ENCODE peak calls at places on chromosomes 2 and 18, in seven cellular contexts. Y is neural progenitor cell, C is IMR-90, W is HCT116, D is PC-3, L is astrocyte, X is PC-9. Q is an unnamed sample. For H3K36me3, the result is how much of the 10 kb centered on the place peaks cover.

GRCh38 chr2:240558229-240558885 is 569 bp upstream of the ANKMY1 start:
- DNase-seq in Y (peak), C (no peak), W (no peak), D (no peak), L (no peak), X (no peak), Q (no peak)

GRCh38 chr2:1266311-1266710 is 147.0 kb upstream of the TPO start:
- DNase-seq in Y (peak), C (no peak), W (no peak), D (no peak), L (no peak), X (no peak), Q (no peak)

GRCh38 chr2:111702119-111702808 is 181.7 kb downstream of the ANAPC1 start:
- DNase-seq in Y (peak), C (peak), W (peak), D (peak), L (peak), X (peak), Q (peak)

GRCh38 chr18:25057491-25058050 is 294.4 kb downstream of the ZNF521 start:
- DNase-seq in Y (no peak), C (no peak), W (no peak), D (no peak), L (no peak), X (no peak), Q (no peak)

GRCh38 chr2:239400000-239400831 is 604 bp downstream of the HDAC4 start:
- DNase-seq in Y (peak), C (peak), W (no peak), D (peak), L (no peak), X (peak), Q (peak)

GRCh38 chr2:188629890-188630483 is 338.3 kb downstream of the GULP1 start:
- DNase-seq in Y (peak), C (peak), W (no peak), D (no peak), L (peak), X (peak), Q (no peak)

GRCh38 chr2:200453853-200454524 is 55.9 kb downstream of the KCTD18 start:
- DNase-seq in Y (no peak), C (no peak), W (no peak), D (no peak), L (no peak), X (no peak), Q (no peak)

GRCh38 chr2:206611736-206612135 is 30.6 kb upstream of the FAM237A start:
- DNase-seq in Y (peak), C (no peak), W (no peak), D (peak), L (no peak), X (no peak), Q (no peak)

GRCh38 chr2:39023649-39024048 is 97.2 kb downstream of the SOS1 start:
- DNase-seq in Y (no peak), C (no peak), W (no peak), D (no peak), L (no peak), X (no peak), Q (no peak)

GRCh38 chr2:164260506-164260905 is 360.8 kb downstream of the GRB14 start:
- DNase-seq in Y (no peak), C (no peak), W (no peak), D (no peak), L (peak), X (no peak), Q (no peak)

GRCh38 chr2:2245500-2245899 is 85.6 kb downstream of the MYT1L start:
- DNase-seq in Y (no peak), C (no peak), W (no peak), D (no peak), L (no peak), X (no peak), Q (no peak)

GRCh38 chr2:27809761-27810241 is 38.3 kb downstream of the MRPL33 start:
- DNase-seq in Y (no peak), C (peak), W (no peak), D (peak), L (peak), X (no peak), Q (no peak)

GRCh38 chr2:43223412-43224040 is 2.9 kb downstream of the ZFP36L2 start:
- DNase-seq in Y (no peak), C (peak), W (no peak), D (peak), L (peak), X (no peak), Q (peak)

GRCh38 chr2:162465430-162465829 is 121.5 kb downstream of the GCA start:
- DNase-seq in Y (no peak), C (no peak), W (no peak), D (peak), L (no peak), X (no peak), Q (no peak)

GRCh38 chr2:226683196-226683595 is 116.4 kb downstream of the IRS1 start:
- DNase-seq in Y (no peak), C (peak), W (no peak), D (peak), L (peak), X (no peak), Q (no peak)

GRCh38 chr2:12102679-12103078 is 356.2 kb downstream of the LPIN1 start:
- DNase-seq in Y (no peak), C (no peak), W (no peak), D (no peak), L (no peak), X (no peak), Q (no peak)

GRCh38 chr2:239959059-239959971 is 65.8 kb downstream of the NDUFA10 start:
- DNase-seq in Y (no peak), C (peak), W (no peak), D (no peak), L (peak), X (no peak), Q (no peak)

GRCh38 chr18:58417752-58418151 is 211.1 kb downstream of the ALPK2 start:
- DNase-seq in Y (no peak), C (peak), W (no peak), D (peak), L (peak), X (peak), Q (no peak)

GRCh38 chr2:151841025-151841424 is 12.8 kb upstream of the ARL5A start:
- DNase-seq in Y (no peak), C (no peak), W (no peak), D (no peak), L (no peak), X (no peak), Q (no peak)

GRCh38 chr2:74618410-74619083 is 29.6 kb downstream of the M1AP start:
- DNase-seq in Y (no peak), C (no peak), W (no peak), D (no peak), L (no peak), X (no peak), Q (no peak)

GRCh38 chr2:217875138-217875537 is 127.7 kb downstream of the TNS1 start:
- DNase-seq in Y (no peak), C (no peak), W (no peak), D (no peak), L (no peak), X (no peak), Q (no peak)

GRCh38 chr2:26325851-26326250 is 20.1 kb upstream of the SELENOI start:
- DNase-seq in Y (no peak), C (peak), W (no peak), D (peak), L (peak), X (no peak), Q (no peak)

GRCh38 chr2:113309655-113310387 is 31.1 kb upstream of the PAX8 start:
- DNase-seq in Y (no peak), C (peak), W (no peak), D (no peak), L (no peak), X (no peak), Q (no peak)

GRCh38 chr18:28961669-28962228 is 784.8 kb upstream of the CDH2 start:
- DNase-seq in Y (peak), C (peak), W (peak), D (peak), L (no peak), X (no peak), Q (peak)

GRCh38 chr2:216394888-216395287 is 17.4 kb upstream of the SMARCAL1 start:
- DNase-seq in Y (no peak), C (no peak), W (no peak), D (no peak), L (no peak), X (no peak), Q (no peak)

GRCh38 chr2:226760412-226761194 is 39.0 kb downstream of the IRS1 start:
- DNase-seq in Y (no peak), C (peak), W (peak), D (peak), L (peak), X (peak), Q (no peak)

GRCh38 chr2:64404002-64404731 is 49.8 kb upstream of the LGALSL start:
- DNase-seq in Y (peak), C (peak), W (no peak), D (peak), L (peak), X (no peak), Q (no peak)

GRCh38 chr2:115165529-115166109 is 723.2 kb downstream of the DPP10 start:
- DNase-seq in Y (peak), C (peak), W (no peak), D (peak), L (peak), X (peak), Q (peak)

GRCh38 chr2:200156140-200156858 is 150.2 kb upstream of the SPATS2L start:
- DNase-seq in Y (no peak), C (peak), W (no peak), D (peak), L (peak), X (peak), Q (no peak)

GRCh38 chr18:22704627-22704918 is 228.6 kb upstream of the RBBP8 start:
- DNase-seq in Y (no peak), C (no peak), W (no peak), D (no peak), L (no peak), X (no peak), Q (no peak)

GRCh38 chr2:211368467-211368866 is 812.1 kb downstream of the CPS1 start:
- DNase-seq in Y (no peak), C (no peak), W (no peak), D (no peak), L (no peak), X (no peak), Q (peak)

GRCh38 chr2:211367252-211367651 is 810.9 kb downstream of the CPS1 start:
- DNase-seq in Y (no peak), C (no peak), W (no peak), D (no peak), L (no peak), X (no peak), Q (no peak)

GRCh38 chr2:211361383-211361782 is 805.0 kb downstream of the CPS1 start:
- DNase-seq in Y (no peak), C (no peak), W (no peak), D (no peak), L (no peak), X (no peak), Q (no peak)

GRCh38 chr2:211367711-211368110 is 811.3 kb downstream of the CPS1 start:
- DNase-seq in Y (no peak), C (no peak), W (no peak), D (peak), L (peak), X (no peak), Q (peak)

DNA sequence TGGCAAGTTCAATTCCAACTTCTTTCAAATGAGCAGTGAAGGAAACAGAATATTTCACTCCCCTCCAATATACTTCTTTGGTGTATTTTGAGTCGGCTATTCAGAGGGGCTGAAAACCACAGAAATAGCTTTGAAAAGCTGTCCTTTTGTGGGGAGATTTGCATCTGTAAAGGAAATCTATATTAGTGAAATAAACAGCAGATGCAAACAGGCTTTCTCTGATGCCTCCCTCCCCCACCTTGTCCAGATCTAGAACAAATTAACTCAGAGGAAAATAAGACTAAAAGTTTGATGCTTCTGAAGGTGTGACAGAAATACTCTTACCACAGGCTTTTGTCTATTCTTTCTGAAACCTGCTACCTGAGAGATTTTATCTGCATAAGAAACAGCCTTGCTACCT is 808.5 kb downstream of the CPS1 start:
- DNase-seq in Y (no peak), C (no peak), W (no peak), D (no peak), L (no peak), X (no peak), Q (peak)
- H3K36me3 ChIP-seq in Y (under half), C (under half), W (under half), D (under half), L (under half), X (under half), Q (under half)

GRCh38 chr2:238286095-238286494 is 2.3 kb downstream of the PER2 start:
- DNase-seq in Y (no peak), C (no peak), W (no peak), D (no peak), L (no peak), X (no peak), Q (no peak)
- H3K4me2 ChIP-seq in Y (peak), C (no peak), W (no peak), D (peak), L (peak), X (peak), Q (no peak)

GRCh38 chr2:172137109-172137508 is 34.4 kb upstream of the DLX2 start:
- DNase-seq in Y (no peak), C (no peak), W (no peak), D (no peak), L (no peak), X (no peak), Q (no peak)

GRCh38 chr2:172137943-172138342 is 35.2 kb upstream of the DLX2 start:
- DNase-seq in Y (no peak), C (no peak), W (no peak), D (no peak), L (no peak), X (no peak), Q (no peak)

GRCh38 chr2:172131713-172132555 is 29.2 kb upstream of the DLX2 start:
- DNase-seq in Y (peak), C (no peak), W (no peak), D (no peak), L (no peak), X (no peak), Q (no peak)

GRCh38 chr2:172135446-172135845 is 32.7 kb upstream of the DLX2 start:
- DNase-seq in Y (no peak), C (no peak), W (no peak), D (no peak), L (no peak), X (no peak), Q (no peak)

GRCh38 chr2:172134270-172134669 is 31.6 kb upstream of the DLX2 start:
- DNase-seq in Y (no peak), C (no peak), W (no peak), D (no peak), L (no peak), X (no peak), Q (no peak)
- TF ChIP-seq CTCF in Y (no peak), C (no peak), W (no peak), D (no peak), L (no peak), X (peak), Q (no peak)

GRCh38 chr2:3399829-3400228 is 20.3 kb downstream of the TRAPPC12 start:
- DNase-seq in Y (peak), C (no peak), W (no peak), D (no peak), L (no peak), X (no peak), Q (no peak)

GRCh38 chr2:3398837-3399236 is 19.3 kb downstream of the TRAPPC12 start:
- DNase-seq in Y (peak), C (no peak), W (no peak), D (no peak), L (no peak), X (no peak), Q (no peak)

GRCh38 chr2:3399403-3399802 is 19.9 kb downstream of the TRAPPC12 start:
- DNase-seq in Y (no peak), C (no peak), W (no peak), D (no peak), L (no peak), X (no peak), Q (no peak)

GRCh38 chr2:3396920-3397559 is 17.5 kb downstream of the TRAPPC12 start:
- DNase-seq in Y (no peak), C (no peak), W (no peak), D (no peak), L (no peak), X (no peak), Q (no peak)
- H3K36me3 ChIP-seq in Y (under half), C (under half), W (under half), D (half or more), L (under half), X (under half), Q (under half)

GRCh38 chr2:230968921-230969672 is 26.8 kb upstream of the SPATA3 start:
- DNase-seq in Y (no peak), C (no peak), W (no peak), D (no peak), L (no peak), X (no peak), Q (peak)
- H3K4me2 ChIP-seq in Y (no peak), C (peak), W (no peak), D (peak), L (no peak), X (peak), Q (peak)

Q was measured in MM.1S.